ENCODE peak calls at places on chromosome 4, in four cellular contexts. E is H1, R is HCT116, W is K562. G is an unnamed sample.

GRCh38 chr4:149781150-149781549 is 34.5 kb downstream of the IQCM start:
- DNase-seq in R (peak; percentile 42), E (no peak), W (no peak), G (no peak)

GRCh38 chr4:113921089-113921842 is 58.2 kb downstream of the ARSJ start:
- DNase-seq in W (no peak), E (no peak), R (no peak), G (peak; percentile 72)

GRCh38 chr4:182297659-182298058 is 54.5 kb downstream of the TENM3 start:
- DNase-seq in E (no peak), R (no peak), W (no peak), G (no peak)

GRCh38 chr4:138577145-138577544 is 335.0 kb upstream of the SLC7A11 start:
- DNase-seq in E (no peak), W (no peak), R (no peak), G (no peak)

GRCh38 chr4:1604181-1604705 is 79.9 kb downstream of the FAM53A start:
- DNase-seq in R (no peak), E (no peak), W (no peak), G (no peak)

GRCh38 chr4:70901984-70902576 is at the start of gene MOB1B:
- DNase-seq in W (peak; percentile 88), R (peak; percentile 59), E (peak; percentile 88), G (no peak)

GRCh38 chr4:14196141-14196540 is 568.6 kb upstream of the BOD1L1 start:
- DNase-seq in E (peak; percentile 19), R (no peak), W (peak; percentile 7), G (no peak)

GRCh38 chr4:93327346-93327745 is 501.2 kb upstream of the ATOH1 start:
- DNase-seq in R (no peak), E (no peak), W (no peak), G (no peak)

GRCh38 chr4:109313168-109314133 is 11.0 kb upstream of the COL25A1 start:
- DNase-seq in R (no peak), E (no peak), W (no peak), G (no peak)

GRCh38 chr4:189121336-189121735 is 819.3 kb upstream of the FRG1 start:
- DNase-seq in R (no peak), W (no peak), E (no peak), G (no peak)

GRCh38 chr4:8502836-8503585 is 62.4 kb downstream of the TRMT44 start:
- DNase-seq in R (no peak), E (no peak), W (no peak), G (no peak)

GRCh38 chr4:27270435-27270834 is 409.8 kb downstream of the STIM2 start:
- DNase-seq in R (peak; percentile 15), E (no peak), W (no peak), G (no peak)

GRCh38 chr4:12244949-12245348 is 816.3 kb upstream of the HS3ST1 start:
- DNase-seq in W (no peak), E (no peak), R (no peak), G (no peak)

GRCh38 chr4:73704314-73705055 is 35.9 kb upstream of the CXCL8 start:
- DNase-seq in W (peak; percentile 88), R (peak; percentile 82), E (no peak), G (peak; percentile 87)

GRCh38 chr4:24434193-24434728 is 150.1 kb downstream of the DHX15 start:
- DNase-seq in R (no peak), E (no peak), W (no peak), G (no peak)

GRCh38 chr4:10259976-10260375 is 143.4 kb upstream of the WDR1 start:
- DNase-seq in E (no peak), W (peak; percentile 30), R (no peak), G (no peak)

GRCh38 chr4:29553842-29554241 is 1166.3 kb upstream of the PCDH7 start:
- DNase-seq in W (no peak), R (peak; percentile 7), E (no peak), G (no peak)

GRCh38 chr4:38128478-38129451 is 168.6 kb downstream of the PTTG2 start:
- DNase-seq in R (peak; percentile 42), E (peak; percentile 59), W (no peak), G (no peak)

GRCh38 chr4:88382621-88383020 is 4.0 kb downstream of the HERC6 start:
- DNase-seq in W (no peak), E (no peak), R (no peak), G (no peak)

GRCh38 chr4:26780524-26780923 is 80.1 kb upstream of the STIM2 start:
- DNase-seq in E (no peak), R (no peak), W (no peak), G (no peak)

GRCh38 chr4:53717064-53717549 is 125.8 kb upstream of the LNX1 start:
- DNase-seq in W (no peak), E (no peak), R (no peak), G (no peak)

GRCh38 chr4:64584981-64585557 is 175.8 kb upstream of the TECRL start:
- DNase-seq in E (no peak), R (peak; percentile 3), W (peak; percentile 34), G (peak; percentile 45)

GRCh38 chr4:168409089-168409801 is 71.0 kb downstream of the DDX60L start:
- DNase-seq in R (no peak), E (no peak), W (no peak), G (no peak)
- H3K9ac ChIP-seq in R (no peak overlapping the region), E (no peak overlapping the region), W (no peak overlapping the region), G (no peak overlapping the region)

GRCh38 chr4:185003596-185004351 is 14.5 kb upstream of the HELT start:
- DNase-seq in E (no peak), W (no peak), R (no peak), G (no peak)

GRCh38 chr4:185002784-185003183 is 15.5 kb upstream of the HELT start:
- DNase-seq in W (no peak), R (no peak), E (no peak), G (no peak)

GRCh38 chr4:185004562-185005208 is 13.6 kb upstream of the HELT start:
- DNase-seq in E (no peak), W (no peak), R (no peak), G (no peak)

DNA sequence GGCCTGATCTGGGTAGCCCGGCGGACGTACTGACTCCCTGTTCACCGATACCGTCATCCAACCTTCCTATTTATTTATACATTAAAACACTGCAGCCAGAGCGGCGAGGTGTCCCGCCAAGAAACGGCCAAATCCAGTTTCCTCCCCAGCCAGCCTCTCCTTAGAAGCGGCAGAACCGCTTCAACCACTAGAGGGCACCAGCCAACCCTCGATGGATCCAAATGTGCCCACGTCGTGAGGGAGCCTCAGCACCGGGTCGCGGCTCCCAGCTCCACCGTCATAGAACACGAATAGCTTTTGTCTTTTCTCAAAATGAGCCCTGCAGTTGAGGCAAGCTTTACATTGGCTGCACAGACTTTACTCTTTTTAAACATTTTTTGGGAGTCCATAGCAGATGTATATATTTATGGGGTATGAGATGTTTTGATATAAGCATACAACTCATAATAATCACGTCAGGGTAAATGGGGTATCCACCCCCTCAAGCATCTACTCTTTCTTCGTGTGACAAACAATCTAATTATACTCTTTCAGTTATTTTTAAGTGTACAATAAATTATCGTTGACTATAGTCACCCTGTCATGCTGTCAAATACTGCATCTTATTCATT is 13.0 kb upstream of the HELT start:
- DNase-seq in R (peak; percentile 72), E (no peak), W (peak; percentile 88), G (peak; percentile 20)
- TF ChIP-seq POLR2AphosphoS5 in R (no peak), E (no peak), W (no peak), G (no peak)

DNA sequence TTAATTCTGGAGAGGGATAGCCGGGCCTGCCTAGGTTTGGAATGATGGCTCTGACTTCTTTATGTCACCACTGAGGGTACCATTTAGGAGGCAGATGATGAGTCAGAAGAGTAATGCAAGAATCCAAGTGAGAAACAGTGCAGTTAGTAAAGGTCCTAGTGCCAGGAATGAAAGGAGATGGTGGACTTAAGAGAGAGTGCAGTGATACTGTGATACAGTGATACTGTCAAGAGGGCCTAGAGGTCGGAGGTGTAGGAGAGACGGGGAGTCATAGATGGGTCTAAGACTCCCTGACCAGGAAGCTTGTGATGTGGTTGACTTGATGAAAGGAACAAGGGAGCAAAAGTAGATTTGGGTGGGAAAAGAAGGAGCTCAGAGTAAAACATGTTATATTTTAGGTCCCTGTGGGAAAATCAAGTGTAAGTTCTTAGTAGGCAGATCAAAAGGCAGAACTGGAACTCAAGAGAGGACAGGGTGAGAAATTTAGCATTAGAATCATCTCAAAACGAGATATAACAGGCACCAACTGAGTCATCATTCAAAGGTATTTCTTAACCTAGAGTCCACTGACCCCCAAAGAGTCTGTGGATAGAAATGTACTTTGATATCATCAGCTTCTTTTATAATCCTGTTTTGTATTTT is 85.0 kb downstream of the NFKB1 start:
- DNase-seq in R (no peak), W (no peak), E (no peak), G (no peak)
- H3K36me3 ChIP-seq in R (peaks cover 2% of the 10 kb centered on the region), W (peaks cover 7% of the 10 kb centered on the region), E (no peaks in the 10 kb centered on the region), G (no peaks in the 10 kb centered on the region)

GRCh38 chr4:185737489-185738037 is 74.4 kb downstream of the SORBS2 start:
- DNase-seq in E (no peak), W (no peak), R (no peak), G (no peak)
- H3K9ac ChIP-seq in E (no peak overlapping the region), W (peak overlapping the region; percentile 8), R (no peak overlapping the region), G (no peak overlapping the region)

GRCh38 chr4:87219648-87220093 is 747 bp downstream of the KLHL8 start:
- DNase-seq in R (no peak), W (peak; percentile 66), E (no peak), G (no peak)
- TF ChIP-seq POLR2AphosphoS5 in R (no peak), W (no peak), E (no peak), G (no peak)

GRCh38 chr4:77740480-77740879 is 78.7 kb downstream of the CNOT6L start:
- DNase-seq in W (no peak), R (no peak), E (no peak), G (no peak)

DNA sequence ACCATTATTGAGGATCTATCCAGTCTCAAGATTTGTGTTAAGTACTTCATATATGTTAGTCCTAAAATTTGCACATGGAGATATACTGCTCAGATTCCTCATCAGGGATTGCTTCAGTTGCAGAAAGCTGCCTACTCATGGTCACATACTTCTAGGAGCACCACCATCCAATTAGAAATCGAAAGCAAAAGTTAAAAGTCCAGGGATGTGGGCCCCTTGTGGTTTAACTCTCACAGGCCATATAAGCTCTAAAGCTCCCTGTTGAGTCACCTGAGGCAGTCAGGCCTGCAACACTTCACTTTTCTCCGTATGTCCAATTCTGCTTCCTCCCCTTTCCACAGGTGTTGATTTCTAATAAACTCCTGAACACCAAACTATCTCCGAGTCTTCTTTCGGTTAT is 84.2 kb downstream of the CNOT6L start:
- DNase-seq in E (peak; percentile 2), W (peak; percentile 82), R (no peak), G (no peak)
- H3K36me3 ChIP-seq in E (no peaks in the 10 kb centered on the region), W (peaks cover 7% of the 10 kb centered on the region), R (no peaks in the 10 kb centered on the region), G (no peaks in the 10 kb centered on the region)

DNA sequence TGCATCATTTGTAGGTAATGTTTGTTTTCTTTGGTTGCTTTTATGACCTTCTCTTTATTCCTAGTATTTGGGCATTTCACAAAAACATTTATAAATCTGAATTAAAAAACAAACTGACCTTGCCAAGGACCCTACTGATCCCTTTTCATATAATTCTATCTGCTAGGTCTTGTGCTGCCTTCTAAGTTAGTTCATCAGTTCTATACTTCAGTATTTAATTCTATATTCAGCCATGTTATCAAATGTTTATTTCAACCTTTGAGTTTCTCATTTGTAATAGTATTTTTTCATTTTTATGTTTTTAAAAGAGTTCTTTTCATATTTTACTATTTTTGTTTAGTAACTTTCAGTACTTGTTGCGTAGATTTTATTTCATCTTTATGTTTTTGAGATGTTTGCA is 155.3 kb downstream of the SNCA start:
- DNase-seq in E (no peak), R (no peak), W (no peak), G (no peak)
- H3K9ac ChIP-seq in E (peak overlapping the region; percentile 57), R (peak overlapping the region; percentile 44), W (no peak overlapping the region), G (no peak overlapping the region)